ENCODE peak calls at places on chromosomes 4 and X, in four cellular contexts. F, N, P and U are unnamed samples.
A peak's percentile ranks its signal among the peaks of the same experiment; 100 is the strongest.

GRCh38 chrX:24271262-24271661 is 42.6 kb downstream of the SUPT20HL2 start:
- DNase-seq in F (no peak), N (no peak), P (no peak), U (no peak)

GRCh38 chrX:9578083-9578779 is 113.4 kb downstream of the TBL1X start:
- DNase-seq in F (no peak), N (no peak), P (no peak), U (no peak)

GRCh38 chr4:6502747-6503465 is 30.5 kb upstream of the PPP2R2C start:
- DNase-seq in F (no peak), N (no peak), P (no peak), U (no peak)

GRCh38 chrX:46837543-46838481 is 969 bp downstream of the RP2 start:
- DNase-seq in F (peak; percentile 12), N (no peak), P (no peak), U (no peak)

GRCh38 chrX:49155243-49155899 is 7.2 kb upstream of the MAGIX start:
- DNase-seq in F (no peak), N (peak; percentile 79), P (no peak), U (no peak)

GRCh38 chr4:75722417-75722816 is 2.0 kb upstream of the USO1 start:
- DNase-seq in F (no peak), N (no peak), P (no peak), U (no peak)

GRCh38 chr4:147707892-147708672 is 23.8 kb upstream of the ARHGAP10 start:
- DNase-seq in F (peak; percentile 19), N (peak; percentile 19), P (no peak), U (no peak)

GRCh38 chrX:22141061-22141460 is 108.9 kb downstream of the PHEX start:
- DNase-seq in F (no peak), N (no peak), P (no peak), U (no peak)

GRCh38 chrX:87338510-87338909 is 179.1 kb upstream of the KLHL4 start:
- DNase-seq in F (peak; percentile 5), N (peak; percentile 2), P (no peak), U (no peak)

GRCh38 chr4:3037957-3038451 is 36.3 kb downstream of the HTT-AS start:
- DNase-seq in F (no peak), N (no peak), P (no peak), U (no peak)

GRCh38 chr4:109359040-109359646 is 56.7 kb upstream of the COL25A1 start:
- DNase-seq in F (no peak), N (no peak), P (peak; percentile 19), U (no peak)

GRCh38 chr4:152516156-152516555 is 19.7 kb downstream of the FBXW7 start:
- DNase-seq in F (no peak), N (no peak), P (no peak), U (no peak)

GRCh38 chrX:150977411-150978162 is 5.5 kb upstream of the HMGB3 start:
- DNase-seq in F (no peak), N (no peak), P (no peak), U (no peak)

GRCh38 chr4:13906727-13907126 is 279.2 kb upstream of the BOD1L1 start:
- DNase-seq in F (no peak), N (no peak), P (no peak), U (no peak)

GRCh38 chrX:109187473-109188168 is 294.3 kb downstream of the GUCY2F start:
- DNase-seq in F (no peak), N (no peak), P (no peak), U (no peak)

GRCh38 chr4:118225521-118225920 is 127.3 kb downstream of the PRSS12 start:
- DNase-seq in F (no peak), N (no peak), P (no peak), U (no peak)

GRCh38 chr4:132557660-132558059 is 591.4 kb upstream of the PCDH10 start:
- DNase-seq in F (no peak), N (no peak), P (no peak), U (no peak)

GRCh38 chr4:173490256-173490655 is 39.8 kb downstream of the HAND2 start:
- DNase-seq in F (no peak), N (no peak), P (no peak), U (no peak)

GRCh38 chrX:17738002-17738713 is 865 bp downstream of the SCML1 start:
- DNase-seq in F (peak; percentile 56), N (no peak), P (no peak), U (no peak)

GRCh38 chr4:22897520-22898108 is 204.9 kb downstream of the GBA3 start:
- DNase-seq in F (peak; percentile 16), N (peak; percentile 26), P (no peak), U (peak; percentile 63)
- TF ChIP-seq BRCA1 in F (no peak), N (no peak), P (no peak), U (no peak)

DNA sequence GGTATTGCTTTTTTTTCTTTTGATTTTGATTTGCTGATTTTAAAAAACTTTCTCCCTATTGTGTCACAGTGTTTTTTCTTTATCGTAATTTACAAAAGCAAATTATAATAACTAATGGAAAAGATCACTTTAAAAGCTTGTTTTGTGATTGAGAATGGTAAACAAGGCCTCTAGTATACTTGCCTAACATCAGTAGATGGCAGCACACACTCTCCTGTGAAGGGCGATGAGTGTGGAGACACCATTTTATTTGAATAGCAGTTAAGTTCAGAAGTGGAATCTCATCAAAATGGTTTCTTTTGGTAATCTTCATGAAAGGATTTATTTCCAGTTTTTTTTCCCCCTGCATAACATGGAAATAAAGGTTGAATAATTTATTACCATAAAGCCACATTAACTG is 72.3 kb downstream of the PAK3 start:
- DNase-seq in F (peak; percentile 0), N (peak; percentile 3), P (no peak), U (no peak)
- TF ChIP-seq BRCA1 in F (no peak), N (no peak), P (no peak), U (no peak)

DNA sequence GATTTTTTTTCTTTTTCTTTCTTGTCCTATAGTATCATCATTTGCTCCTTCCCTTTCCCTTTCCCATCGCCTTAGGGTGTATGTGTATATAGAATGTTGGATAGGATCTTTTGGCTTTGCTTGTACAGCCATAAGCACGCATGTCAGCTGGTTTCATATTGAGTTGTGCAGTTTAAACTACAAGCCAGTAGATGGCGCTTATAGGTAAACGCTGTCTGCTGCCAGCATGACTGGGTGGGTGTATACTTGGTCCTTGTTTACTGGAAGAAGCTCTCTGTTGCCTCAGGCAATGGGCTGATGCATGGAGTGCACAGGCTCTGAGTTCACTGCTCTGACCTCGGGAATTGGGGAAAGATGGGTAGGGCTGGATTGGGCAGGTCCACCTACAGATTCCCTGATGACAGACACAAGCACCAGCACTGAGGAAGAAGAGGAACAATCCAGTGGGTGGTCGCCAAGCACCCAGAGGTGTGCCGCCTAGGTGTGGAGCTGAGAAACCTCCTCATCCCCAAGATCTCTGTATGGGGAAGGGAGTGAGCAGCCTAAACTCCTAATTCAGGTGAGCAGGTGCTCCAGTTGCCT is 831.5 kb downstream of the STIM2 start:
- DNase-seq in F (peak; percentile 28), N (no peak), P (no peak), U (no peak)
- TF ChIP-seq BRCA1 in F (no peak), N (no peak), P (no peak), U (no peak)

DNA sequence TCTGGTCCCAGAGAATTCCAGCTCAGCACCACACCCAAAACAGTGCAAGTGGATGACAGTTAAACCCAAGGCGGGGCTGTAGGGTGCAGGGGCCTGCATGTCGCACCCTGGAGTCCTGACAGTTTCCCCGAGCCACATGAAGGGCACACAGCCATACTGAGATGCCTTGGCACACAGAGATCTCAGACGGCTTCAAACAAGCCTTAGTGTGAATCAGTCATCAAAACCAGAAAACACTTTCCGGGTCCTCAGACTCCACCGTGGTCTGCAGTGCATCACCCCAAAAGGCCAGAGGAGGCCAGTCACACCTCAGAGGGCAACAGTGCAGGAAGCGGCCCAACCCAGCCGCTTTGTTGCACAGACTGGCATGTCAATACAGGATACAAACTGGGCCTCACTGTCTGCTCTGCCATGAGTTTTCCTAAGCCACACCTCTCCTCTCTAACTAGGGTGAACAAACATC is 64.6 kb upstream of the ENPP6 start:
- DNase-seq in F (peak; percentile 61), N (no peak), P (peak; percentile 80), U (no peak)
- TF ChIP-seq BRCA1 in F (no peak), N (no peak), P (no peak), U (no peak)

GRCh38 chr4:56118055-56118454 is 169.3 kb downstream of the CEP135 start:
- DNase-seq in F (no peak), N (no peak), P (no peak), U (no peak)

GRCh38 chr4:56106755-56107154 is 158.0 kb downstream of the CEP135 start:
- DNase-seq in F (no peak), N (no peak), P (no peak), U (no peak)

GRCh38 chr4:56112377-56112776 is 163.6 kb downstream of the CEP135 start:
- DNase-seq in F (no peak), N (no peak), P (no peak), U (no peak)
- TF ChIP-seq BRCA1 in F (no peak), N (no peak), P (no peak), U (no peak)

DNA sequence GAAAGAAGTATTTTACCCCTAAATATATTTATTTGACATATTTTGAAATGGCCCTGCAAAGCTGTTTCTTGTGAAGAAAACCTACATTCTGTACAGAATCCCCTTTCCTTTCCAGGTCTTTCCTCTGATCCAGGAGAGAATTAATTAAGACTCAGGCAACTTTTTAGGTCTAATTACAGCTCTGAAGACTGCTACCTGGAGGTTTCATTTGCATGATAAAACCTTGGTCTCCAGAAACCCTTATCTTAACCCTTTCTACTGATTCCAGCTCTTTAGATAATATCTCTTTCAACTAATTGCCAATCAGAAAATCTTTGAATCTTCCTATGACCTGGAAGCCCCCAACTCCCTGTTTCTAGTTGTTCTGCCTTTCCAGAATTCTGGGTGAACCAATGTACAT is 224.0 kb downstream of the FAM47A start:
- DNase-seq in F (no peak), N (no peak), P (no peak), U (no peak)
- TF ChIP-seq BRCA1 in F (no peak), N (no peak), P (no peak), U (no peak)

GRCh38 chr4:73822389-73822788 is 14.1 kb upstream of the CXCL6 start:
- DNase-seq in F (no peak), N (no peak), P (no peak), U (no peak)
- TF ChIP-seq BRCA1 in F (no peak), N (no peak), P (no peak), U (no peak)

DNA sequence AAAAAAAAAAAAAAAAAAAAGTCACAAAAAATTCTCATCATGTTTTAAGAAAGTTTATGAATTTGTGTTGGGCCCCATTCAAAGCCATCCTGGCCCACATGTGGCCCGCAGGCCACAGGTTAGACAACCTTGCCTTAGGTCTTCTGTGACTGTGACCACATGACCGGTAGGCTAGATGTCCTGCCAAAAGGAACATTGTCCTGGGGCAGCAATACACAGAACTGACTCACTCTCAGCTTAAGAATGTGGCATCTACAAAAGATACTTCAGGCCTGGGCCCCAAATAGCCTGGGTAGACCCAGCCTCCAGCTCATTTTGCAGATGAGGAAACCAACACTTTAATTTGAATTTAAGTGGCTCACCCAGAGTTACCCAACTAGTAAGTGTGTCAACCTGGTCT is 10.0 kb downstream of the AWAT2 start:
- DNase-seq in F (no peak), N (no peak), P (no peak), U (no peak)
- TF ChIP-seq BRCA1 in F (no peak), N (no peak), P (no peak), U (no peak)

DNA sequence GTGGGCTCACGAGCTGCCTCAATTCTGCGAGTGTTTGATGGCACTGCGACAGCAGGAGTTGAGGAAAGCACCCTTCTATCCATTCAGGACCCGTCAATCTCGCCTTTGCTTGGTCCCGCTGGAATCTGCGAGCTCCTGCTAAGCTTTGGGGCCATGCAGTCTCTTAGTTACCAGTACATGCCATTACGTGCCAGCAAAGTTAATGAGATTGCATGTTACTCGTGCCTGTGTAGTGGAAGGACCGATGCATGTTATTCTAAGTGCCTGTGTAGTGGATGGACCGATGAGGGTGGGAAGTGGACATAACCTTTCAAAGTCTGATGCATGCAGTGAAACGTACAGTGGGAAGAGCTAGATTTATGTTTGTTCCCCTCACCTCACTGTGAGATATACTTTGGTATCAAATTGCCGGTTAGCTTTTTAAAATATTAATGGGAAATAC is 569 bp downstream of the RPS3A start:
- DNase-seq in F (no peak), N (peak; percentile 31), P (no peak), U (no peak)
- TF ChIP-seq BRCA1 in F (no peak), N (no peak), P (no peak), U (no peak)